ENCODE peak calls at places on chromosomes 3 and 15, in ten cellular contexts. One of them, this sample, is unnamed.

GRCh38 chr3:130897316-130897715 is 3.4 kb downstream of the ATP2C1 start:
- DNase-seq in HL-60: no peak
- DNase-seq in upper lobe of left lung: no peak
- DNase-seq in prostate gland: no peak
- DNase-seq in fibroblast of the aortic adventitia: peak; percentile 22
- DNase-seq in neural progenitor cell: no peak
- DNase-seq in dorsolateral prefrontal cortex: no peak
- DNase-seq in A549: no peak
- DNase-seq in cardiac muscle cell: no peak
- DNase-seq in hepatocyte: peak; percentile 8
- DNase-seq in this sample: no peak

GRCh38 chr15:33545866-33546265 is 235.1 kb downstream of the RYR3 start:
- DNase-seq in HL-60: no peak
- DNase-seq in upper lobe of left lung: no peak
- DNase-seq in prostate gland: no peak
- DNase-seq in fibroblast of the aortic adventitia: no peak
- DNase-seq in neural progenitor cell: peak; percentile 14
- DNase-seq in dorsolateral prefrontal cortex: no peak
- DNase-seq in A549: no peak
- DNase-seq in cardiac muscle cell: peak; percentile 2
- DNase-seq in hepatocyte: no peak
- DNase-seq in this sample: no peak

GRCh38 chr15:31302029-31302657 is 24.5 kb upstream of the KLF13 start:
- DNase-seq in HL-60: no peak
- DNase-seq in upper lobe of left lung: peak; percentile 60
- DNase-seq in prostate gland: no peak
- DNase-seq in fibroblast of the aortic adventitia: no peak
- DNase-seq in neural progenitor cell: no peak
- DNase-seq in dorsolateral prefrontal cortex: no peak
- DNase-seq in A549: no peak
- DNase-seq in cardiac muscle cell: no peak
- DNase-seq in hepatocyte: no peak
- DNase-seq in this sample: no peak

GRCh38 chr3:139119331-139120025 is 74.8 kb upstream of the PRR23C start:
- DNase-seq in HL-60: no peak
- DNase-seq in upper lobe of left lung: no peak
- DNase-seq in prostate gland: no peak
- DNase-seq in fibroblast of the aortic adventitia: no peak
- DNase-seq in neural progenitor cell: no peak
- DNase-seq in dorsolateral prefrontal cortex: no peak
- DNase-seq in A549: no peak
- DNase-seq in cardiac muscle cell: no peak
- DNase-seq in hepatocyte: no peak
- DNase-seq in this sample: no peak

GRCh38 chr3:71060536-71060935 is 523.0 kb downstream of the FOXP1 start:
- DNase-seq in HL-60: no peak
- DNase-seq in upper lobe of left lung: no peak
- DNase-seq in prostate gland: no peak
- DNase-seq in fibroblast of the aortic adventitia: no peak
- DNase-seq in neural progenitor cell: no peak
- DNase-seq in dorsolateral prefrontal cortex: no peak
- DNase-seq in A549: no peak
- DNase-seq in cardiac muscle cell: no peak
- DNase-seq in hepatocyte: no peak
- DNase-seq in this sample: peak; percentile 64

GRCh38 chr15:52653451-52653964 is 25.7 kb downstream of the ATOSA start:
- DNase-seq in HL-60: no peak
- DNase-seq in upper lobe of left lung: no peak
- DNase-seq in prostate gland: peak; percentile 9
- DNase-seq in fibroblast of the aortic adventitia: peak; percentile 78
- DNase-seq in neural progenitor cell: peak; percentile 47
- DNase-seq in dorsolateral prefrontal cortex: no peak
- DNase-seq in A549: peak; percentile 84
- DNase-seq in cardiac muscle cell: peak; percentile 0
- DNase-seq in hepatocyte: peak; percentile 11
- DNase-seq in this sample: peak; percentile 99

GRCh38 chr15:63834500-63835210 is 907 bp upstream of the HERC1 start:
- DNase-seq in HL-60: no peak
- DNase-seq in upper lobe of left lung: no peak
- DNase-seq in prostate gland: no peak
- DNase-seq in fibroblast of the aortic adventitia: no peak
- DNase-seq in neural progenitor cell: no peak
- DNase-seq in dorsolateral prefrontal cortex: no peak
- DNase-seq in A549: no peak
- DNase-seq in cardiac muscle cell: no peak
- DNase-seq in hepatocyte: no peak
- DNase-seq in this sample: no peak

GRCh38 chr15:78299302-78300102 is at the start of gene SKIC8:
- DNase-seq in HL-60: peak; percentile 95
- DNase-seq in upper lobe of left lung: peak; percentile 99
- DNase-seq in prostate gland: peak; percentile 85
- DNase-seq in fibroblast of the aortic adventitia: peak; percentile 90
- DNase-seq in neural progenitor cell: peak; percentile 98
- DNase-seq in dorsolateral prefrontal cortex: peak; percentile 83
- DNase-seq in A549: peak; percentile 95
- DNase-seq in cardiac muscle cell: peak; percentile 96
- DNase-seq in hepatocyte: peak; percentile 98
- DNase-seq in this sample: peak; percentile 86

GRCh38 chr3:195609229-195609628 is 25.5 kb upstream of the APOD start:
- DNase-seq in HL-60: no peak
- DNase-seq in upper lobe of left lung: no peak
- DNase-seq in prostate gland: no peak
- DNase-seq in fibroblast of the aortic adventitia: no peak
- DNase-seq in neural progenitor cell: no peak
- DNase-seq in dorsolateral prefrontal cortex: no peak
- DNase-seq in A549: no peak
- DNase-seq in cardiac muscle cell: no peak
- DNase-seq in hepatocyte: no peak
- DNase-seq in this sample: no peak

GRCh38 chr15:65409284-65409631 is 13.5 kb downstream of the IGDCC4 start:
- DNase-seq in HL-60: no peak
- DNase-seq in upper lobe of left lung: no peak
- DNase-seq in prostate gland: no peak
- DNase-seq in fibroblast of the aortic adventitia: peak; percentile 89
- DNase-seq in neural progenitor cell: no peak
- DNase-seq in dorsolateral prefrontal cortex: no peak
- DNase-seq in A549: no peak
- DNase-seq in cardiac muscle cell: no peak
- DNase-seq in hepatocyte: no peak
- DNase-seq in this sample: no peak

GRCh38 chr3:136305879-136306278 is 55.7 kb downstream of the PCCB start:
- DNase-seq in HL-60: no peak
- DNase-seq in upper lobe of left lung: no peak
- DNase-seq in prostate gland: no peak
- DNase-seq in fibroblast of the aortic adventitia: peak; percentile 79
- DNase-seq in neural progenitor cell: no peak
- DNase-seq in dorsolateral prefrontal cortex: no peak
- DNase-seq in A549: no peak
- DNase-seq in cardiac muscle cell: no peak
- DNase-seq in hepatocyte: no peak
- DNase-seq in this sample: peak; percentile 4

GRCh38 chr3:107431048-107431297 is 53.7 kb downstream of the CCDC54 start:
- DNase-seq in HL-60: no peak
- DNase-seq in upper lobe of left lung: no peak
- DNase-seq in prostate gland: peak; percentile 24
- DNase-seq in fibroblast of the aortic adventitia: no peak
- DNase-seq in neural progenitor cell: no peak
- DNase-seq in dorsolateral prefrontal cortex: peak; percentile 56
- DNase-seq in A549: peak; percentile 46
- DNase-seq in cardiac muscle cell: no peak
- DNase-seq in hepatocyte: no peak
- DNase-seq in this sample: no peak

GRCh38 chr3:53850895-53851294 is 4.5 kb downstream of the IL17RB start:
- DNase-seq in HL-60: no peak
- DNase-seq in upper lobe of left lung: no peak
- DNase-seq in prostate gland: no peak
- DNase-seq in fibroblast of the aortic adventitia: peak; percentile 61
- DNase-seq in neural progenitor cell: no peak
- DNase-seq in dorsolateral prefrontal cortex: no peak
- DNase-seq in A549: no peak
- DNase-seq in cardiac muscle cell: peak; percentile 41
- DNase-seq in hepatocyte: peak; percentile 50
- DNase-seq in this sample: no peak

GRCh38 chr3:34444137-34444536 is 645.7 kb downstream of the PDCD6IP start:
- DNase-seq in HL-60: no peak
- DNase-seq in upper lobe of left lung: no peak
- DNase-seq in prostate gland: no peak
- DNase-seq in fibroblast of the aortic adventitia: no peak
- DNase-seq in neural progenitor cell: no peak
- DNase-seq in dorsolateral prefrontal cortex: no peak
- DNase-seq in A549: no peak
- DNase-seq in cardiac muscle cell: no peak
- DNase-seq in hepatocyte: no peak
- DNase-seq in this sample: no peak

GRCh38 chr3:58377750-58378149 is 45.1 kb downstream of the PXK start:
- DNase-seq in HL-60: no peak
- DNase-seq in upper lobe of left lung: no peak
- DNase-seq in prostate gland: no peak
- DNase-seq in fibroblast of the aortic adventitia: no peak
- DNase-seq in neural progenitor cell: no peak
- DNase-seq in dorsolateral prefrontal cortex: no peak
- DNase-seq in A549: no peak
- DNase-seq in cardiac muscle cell: no peak
- DNase-seq in hepatocyte: no peak
- DNase-seq in this sample: no peak
- TF ChIP-seq CTCF in HL-60: no peak
- TF ChIP-seq CTCF in upper lobe of left lung: no peak
- TF ChIP-seq CTCF in prostate gland: no peak
- TF ChIP-seq CTCF in fibroblast of the aortic adventitia: no peak
- TF ChIP-seq CTCF in neural progenitor cell: no peak
- TF ChIP-seq CTCF in dorsolateral prefrontal cortex: no peak
- TF ChIP-seq CTCF in A549: no peak
- TF ChIP-seq CTCF in cardiac muscle cell: no peak
- TF ChIP-seq CTCF in hepatocyte: no peak
- TF ChIP-seq CTCF in this sample: no peak

GRCh38 chr3:52396011-52396906 is 48.6 kb downstream of the SEMA3G start:
- DNase-seq in HL-60: no peak
- DNase-seq in upper lobe of left lung: no peak
- DNase-seq in prostate gland: no peak
- DNase-seq in fibroblast of the aortic adventitia: no peak
- DNase-seq in neural progenitor cell: no peak
- DNase-seq in dorsolateral prefrontal cortex: no peak
- DNase-seq in A549: no peak
- DNase-seq in cardiac muscle cell: no peak
- DNase-seq in hepatocyte: no peak
- DNase-seq in this sample: no peak

GRCh38 chr3:52393959-52394670 is 50.8 kb downstream of the SEMA3G start:
- DNase-seq in HL-60: no peak
- DNase-seq in upper lobe of left lung: no peak
- DNase-seq in prostate gland: no peak
- DNase-seq in fibroblast of the aortic adventitia: no peak
- DNase-seq in neural progenitor cell: no peak
- DNase-seq in dorsolateral prefrontal cortex: no peak
- DNase-seq in A549: no peak
- DNase-seq in cardiac muscle cell: no peak
- DNase-seq in hepatocyte: no peak
- DNase-seq in this sample: no peak

GRCh38 chr3:52395503-52395865 is 49.4 kb downstream of the SEMA3G start:
- DNase-seq in HL-60: no peak
- DNase-seq in upper lobe of left lung: no peak
- DNase-seq in prostate gland: no peak
- DNase-seq in fibroblast of the aortic adventitia: no peak
- DNase-seq in neural progenitor cell: no peak
- DNase-seq in dorsolateral prefrontal cortex: no peak
- DNase-seq in A549: no peak
- DNase-seq in cardiac muscle cell: no peak
- DNase-seq in hepatocyte: no peak
- DNase-seq in this sample: no peak

GRCh38 chr3:52393131-52393807 is 51.6 kb downstream of the SEMA3G start:
- DNase-seq in HL-60: no peak
- DNase-seq in upper lobe of left lung: no peak
- DNase-seq in prostate gland: no peak
- DNase-seq in fibroblast of the aortic adventitia: no peak
- DNase-seq in neural progenitor cell: no peak
- DNase-seq in dorsolateral prefrontal cortex: no peak
- DNase-seq in A549: no peak
- DNase-seq in cardiac muscle cell: no peak
- DNase-seq in hepatocyte: no peak
- DNase-seq in this sample: no peak

DNA sequence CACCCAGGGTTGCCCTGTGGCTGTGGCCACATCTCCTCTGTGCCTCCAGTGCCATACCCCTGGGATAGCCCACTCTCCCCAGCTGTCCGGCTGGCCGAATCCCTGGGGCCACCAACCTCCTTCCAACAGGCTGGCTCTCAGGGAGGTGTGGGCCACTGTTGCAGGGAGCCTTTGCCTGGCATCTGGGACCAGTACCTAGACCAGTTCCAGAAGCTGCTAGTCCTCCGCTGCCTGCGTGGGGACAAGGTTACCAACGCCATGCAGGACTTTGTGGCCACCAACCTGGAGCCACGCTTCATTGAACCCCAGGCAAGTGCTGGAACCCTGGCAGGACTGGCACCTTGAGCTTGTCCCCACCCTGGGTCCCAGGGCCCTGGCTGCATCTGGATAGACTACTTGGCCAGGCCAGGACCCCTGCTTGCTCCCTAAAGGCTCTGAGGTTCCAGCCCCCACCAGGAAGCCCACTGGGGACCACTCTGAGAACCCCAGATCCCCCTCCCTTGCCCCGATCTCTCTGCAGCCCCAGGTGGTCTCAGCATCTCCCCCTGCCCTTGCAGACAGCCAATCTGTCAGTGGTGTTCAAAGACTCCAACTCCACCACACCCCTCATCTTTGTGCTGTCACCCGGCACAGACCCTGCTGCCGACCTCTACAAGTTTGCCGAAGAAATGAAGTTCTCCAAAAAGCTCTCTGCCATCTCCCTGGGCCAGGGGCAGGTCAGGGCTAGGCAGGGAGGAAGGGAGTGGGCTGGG is 50.0 kb downstream of the SEMA3G start:
- DNase-seq in HL-60: no peak
- DNase-seq in upper lobe of left lung: no peak
- DNase-seq in prostate gland: no peak
- DNase-seq in fibroblast of the aortic adventitia: no peak
- DNase-seq in neural progenitor cell: no peak
- DNase-seq in dorsolateral prefrontal cortex: no peak
- DNase-seq in A549: no peak
- DNase-seq in cardiac muscle cell: no peak
- DNase-seq in hepatocyte: no peak
- DNase-seq in this sample: no peak
- H3K4me3 ChIP-seq in HL-60: no peak overlapping the region
- H3K4me3 ChIP-seq in upper lobe of left lung: no peak overlapping the region
- H3K4me3 ChIP-seq in prostate gland: no peak overlapping the region
- H3K4me3 ChIP-seq in fibroblast of the aortic adventitia: no peak overlapping the region
- H3K4me3 ChIP-seq in neural progenitor cell: no peak overlapping the region
- H3K4me3 ChIP-seq in dorsolateral prefrontal cortex: no peak overlapping the region
- H3K4me3 ChIP-seq in A549: no peak overlapping the region
- H3K4me3 ChIP-seq in cardiac muscle cell: no peak overlapping the region
- H3K4me3 ChIP-seq in hepatocyte: no peak overlapping the region
- H3K4me3 ChIP-seq in this sample: no peak overlapping the region

GRCh38 chr3:77042892-77043291 is 3.0 kb downstream of the ROBO2 start:
- DNase-seq in HL-60: no peak
- DNase-seq in upper lobe of left lung: no peak
- DNase-seq in prostate gland: no peak
- DNase-seq in fibroblast of the aortic adventitia: no peak
- DNase-seq in neural progenitor cell: peak; percentile 26
- DNase-seq in dorsolateral prefrontal cortex: no peak
- DNase-seq in A549: no peak
- DNase-seq in cardiac muscle cell: peak; percentile 27
- DNase-seq in hepatocyte: peak; percentile 7
- DNase-seq in this sample: no peak
- TF ChIP-seq CTCF in HL-60: no peak
- TF ChIP-seq CTCF in upper lobe of left lung: no peak
- TF ChIP-seq CTCF in prostate gland: no peak
- TF ChIP-seq CTCF in fibroblast of the aortic adventitia: no peak
- TF ChIP-seq CTCF in neural progenitor cell: peak; percentile 61
- TF ChIP-seq CTCF in dorsolateral prefrontal cortex: peak; percentile 42
- TF ChIP-seq CTCF in A549: no peak
- TF ChIP-seq CTCF in cardiac muscle cell: no peak
- TF ChIP-seq CTCF in hepatocyte: peak; percentile 44
- TF ChIP-seq CTCF in this sample: peak; percentile 12

GRCh38 chr15:29822685-29823459 is 604 bp upstream of the TJP1 start:
- DNase-seq in HL-60: no peak
- DNase-seq in upper lobe of left lung: peak; percentile 86
- DNase-seq in prostate gland: peak; percentile 57
- DNase-seq in fibroblast of the aortic adventitia: peak; percentile 77
- DNase-seq in neural progenitor cell: peak; percentile 31
- DNase-seq in dorsolateral prefrontal cortex: peak; percentile 78
- DNase-seq in A549: peak; percentile 87
- DNase-seq in cardiac muscle cell: peak; percentile 74
- DNase-seq in hepatocyte: peak; percentile 76
- DNase-seq in this sample: no peak
- H3K4me3 ChIP-seq in HL-60: no peak overlapping the region
- H3K4me3 ChIP-seq in upper lobe of left lung: peak overlapping the region; percentile 82
- H3K4me3 ChIP-seq in prostate gland: peak overlapping the region; percentile 94
- H3K4me3 ChIP-seq in fibroblast of the aortic adventitia: peak overlapping the region; percentile 82
- H3K4me3 ChIP-seq in neural progenitor cell: peak overlapping the region; percentile 95
- H3K4me3 ChIP-seq in dorsolateral prefrontal cortex: peak overlapping the region; percentile 74
- H3K4me3 ChIP-seq in A549: peak overlapping the region; percentile 66
- H3K4me3 ChIP-seq in cardiac muscle cell: peak overlapping the region; percentile 67
- H3K4me3 ChIP-seq in hepatocyte: peak overlapping the region; percentile 84
- H3K4me3 ChIP-seq in this sample: peak overlapping the region; percentile 72